ENCODE peak calls at places on chromosomes 1 and 21, in eight cellular contexts. One of them, this sample, is unnamed.

GRCh38 chr1:197680311-197680710 is 95.0 kb downstream of the DENND1B start:
- DNase-seq in LoVo: no peak
- DNase-seq in ovary: no peak
- DNase-seq in effector memory CD4-positive, alpha-beta T cell: no peak
- DNase-seq in kidney: no peak
- DNase-seq in activated T-cell treated with anti-CD3 and anti-CD28 coated beads for 24 hours: no peak
- DNase-seq in NCI-H2081: no peak
- DNase-seq in cardiac muscle cell: no peak
- DNase-seq in this sample: no peak

GRCh38 chr1:98824724-98825123 is 163.2 kb downstream of the SNX7 start:
- DNase-seq in LoVo: no peak
- DNase-seq in ovary: no peak
- DNase-seq in effector memory CD4-positive, alpha-beta T cell: no peak
- DNase-seq in kidney: no peak
- DNase-seq in activated T-cell treated with anti-CD3 and anti-CD28 coated beads for 24 hours: no peak
- DNase-seq in NCI-H2081: no peak
- DNase-seq in cardiac muscle cell: no peak
- DNase-seq in this sample: no peak

GRCh38 chr21:14559144-14559543 is 13.0 kb upstream of the SAMSN1 start:
- DNase-seq in LoVo: no peak
- DNase-seq in ovary: no peak
- DNase-seq in effector memory CD4-positive, alpha-beta T cell: no peak
- DNase-seq in kidney: no peak
- DNase-seq in activated T-cell treated with anti-CD3 and anti-CD28 coated beads for 24 hours: no peak
- DNase-seq in NCI-H2081: no peak
- DNase-seq in cardiac muscle cell: no peak
- DNase-seq in this sample: no peak

GRCh38 chr1:2502661-2503553 is 23.5 kb downstream of the PANK4 start:
- DNase-seq in LoVo: no peak
- DNase-seq in ovary: no peak
- DNase-seq in effector memory CD4-positive, alpha-beta T cell: no peak
- DNase-seq in kidney: no peak
- DNase-seq in activated T-cell treated with anti-CD3 and anti-CD28 coated beads for 24 hours: no peak
- DNase-seq in NCI-H2081: no peak
- DNase-seq in cardiac muscle cell: no peak
- DNase-seq in this sample: no peak

GRCh38 chr1:225880636-225881035 is 1.5 kb downstream of the TMEM63A start:
- DNase-seq in LoVo: no peak
- DNase-seq in ovary: no peak
- DNase-seq in effector memory CD4-positive, alpha-beta T cell: no peak
- DNase-seq in kidney: peak; percentile 29
- DNase-seq in activated T-cell treated with anti-CD3 and anti-CD28 coated beads for 24 hours: no peak
- DNase-seq in NCI-H2081: no peak
- DNase-seq in cardiac muscle cell: no peak
- DNase-seq in this sample: no peak

GRCh38 chr1:53311909-53312305 is 16.0 kb downstream of the LRP8 start:
- DNase-seq in LoVo: no peak
- DNase-seq in ovary: no peak
- DNase-seq in effector memory CD4-positive, alpha-beta T cell: no peak
- DNase-seq in kidney: no peak
- DNase-seq in activated T-cell treated with anti-CD3 and anti-CD28 coated beads for 24 hours: no peak
- DNase-seq in NCI-H2081: no peak
- DNase-seq in cardiac muscle cell: no peak
- DNase-seq in this sample: no peak

GRCh38 chr1:238658766-238659165 is 727.6 kb upstream of the CHRM3 start:
- DNase-seq in LoVo: no peak
- DNase-seq in ovary: no peak
- DNase-seq in effector memory CD4-positive, alpha-beta T cell: no peak
- DNase-seq in kidney: no peak
- DNase-seq in activated T-cell treated with anti-CD3 and anti-CD28 coated beads for 24 hours: no peak
- DNase-seq in NCI-H2081: no peak
- DNase-seq in cardiac muscle cell: peak; percentile 28
- DNase-seq in this sample: no peak

GRCh38 chr1:109884242-109884891 is 26.3 kb upstream of the CSF1 start:
- DNase-seq in LoVo: no peak
- DNase-seq in ovary: peak; percentile 58
- DNase-seq in effector memory CD4-positive, alpha-beta T cell: no peak
- DNase-seq in kidney: no peak
- DNase-seq in activated T-cell treated with anti-CD3 and anti-CD28 coated beads for 24 hours: no peak
- DNase-seq in NCI-H2081: no peak
- DNase-seq in cardiac muscle cell: no peak
- DNase-seq in this sample: no peak

GRCh38 chr1:54227091-54227602 is 27.2 kb downstream of the MRPL37 start:
- DNase-seq in LoVo: peak; percentile 18
- DNase-seq in ovary: no peak
- DNase-seq in effector memory CD4-positive, alpha-beta T cell: no peak
- DNase-seq in kidney: peak; percentile 76
- DNase-seq in activated T-cell treated with anti-CD3 and anti-CD28 coated beads for 24 hours: no peak
- DNase-seq in NCI-H2081: no peak
- DNase-seq in cardiac muscle cell: no peak
- DNase-seq in this sample: peak; percentile 48